ENCODE peak calls at places on chromosomes 5 and 9, in eight cellular contexts. L, H, X, Z, B, D, F and C are unnamed samples. For H3K27me3, H3K4me1 and H3K36me3, the result is how much of the 10 kb centered on the place peaks cover.

GRCh38 chr5:121377446-121377845 is 474.2 kb upstream of the FTMT start:
- DNase-seq in L (no peak), H (no peak), X (no peak), Z (no peak), B (no peak), D (no peak), F (peak), C (no peak)

GRCh38 chr9:115653231-115653630 is 500.4 kb upstream of the PAPPA start:
- DNase-seq in L (no peak), H (no peak), X (no peak), Z (no peak), B (no peak), D (no peak), F (no peak), C (no peak)

GRCh38 chr5:58040044-58040443 is 419.8 kb downstream of the PLK2 start:
- DNase-seq in L (no peak), H (no peak), X (no peak), Z (no peak), B (no peak), D (no peak), F (no peak), C (no peak)

GRCh38 chr5:145531038-145531734 is 304.0 kb downstream of the PRELID2 start:
- DNase-seq in L (peak), H (no peak), X (no peak), Z (no peak), B (peak), D (no peak), F (no peak), C (no peak)

GRCh38 chr5:32538031-32538547 is 47.3 kb upstream of the SUB1 start:
- DNase-seq in L (no peak), H (no peak), X (no peak), Z (no peak), B (peak), D (no peak), F (no peak), C (no peak)

GRCh38 chr9:97853056-97853843 is at the start of gene FOXE1:
- DNase-seq in L (no peak), H (no peak), X (peak), Z (no peak), B (no peak), D (no peak), F (no peak), C (no peak)

GRCh38 chr5:88450239-88450638 is 181.6 kb upstream of the TMEM161B start:
- DNase-seq in L (no peak), H (no peak), X (no peak), Z (no peak), B (no peak), D (no peak), F (no peak), C (no peak)

GRCh38 chr9:37198034-37198718 is 77.8 kb downstream of the ZCCHC7 start:
- DNase-seq in L (no peak), H (no peak), X (no peak), Z (no peak), B (no peak), D (no peak), F (no peak), C (no peak)

GRCh38 chr5:157354825-157355224 is 88.9 kb downstream of the CYFIP2 start:
- DNase-seq in L (no peak), H (peak), X (peak), Z (no peak), B (no peak), D (no peak), F (peak), C (no peak)

GRCh38 chr9:111067472-111067871 is 29.2 kb upstream of the LPAR1 start:
- DNase-seq in L (no peak), H (no peak), X (no peak), Z (no peak), B (no peak), D (no peak), F (no peak), C (no peak)

GRCh38 chr9:125538092-125538473 is 168.9 kb downstream of the MAPKAP1 start:
- DNase-seq in L (no peak), H (no peak), X (no peak), Z (no peak), B (no peak), D (peak), F (no peak), C (no peak)

GRCh38 chr9:101878734-101879133 is 140.3 kb upstream of the GRIN3A start:
- DNase-seq in L (no peak), H (no peak), X (no peak), Z (no peak), B (no peak), D (no peak), F (no peak), C (no peak)

GRCh38 chr9:111375817-111376564 is 46.0 kb upstream of the OR2K2 start:
- DNase-seq in L (no peak), H (no peak), X (no peak), Z (no peak), B (no peak), D (no peak), F (no peak), C (no peak)

GRCh38 chr9:70406446-70406862 is 8.0 kb downstream of the KLF9 start:
- DNase-seq in L (no peak), H (peak), X (peak), Z (no peak), B (no peak), D (no peak), F (no peak), C (no peak)

GRCh38 chr5:168611163-168611562 is 32.0 kb upstream of the PANK3 start:
- DNase-seq in L (no peak), H (peak), X (peak), Z (no peak), B (no peak), D (no peak), F (peak), C (no peak)

GRCh38 chr9:20624201-20625002 is 2.1 kb upstream of the MLLT3 start:
- DNase-seq in L (peak), H (peak), X (peak), Z (peak), B (peak), D (peak), F (peak), C (peak)

GRCh38 chr5:125093776-125094175 is 347.3 kb upstream of the ZNF608 start:
- DNase-seq in L (no peak), H (peak), X (no peak), Z (no peak), B (no peak), D (no peak), F (peak), C (no peak)

GRCh38 chr9:98132806-98133631 is 14.0 kb upstream of the TRIM14 start:
- DNase-seq in L (no peak), H (no peak), X (no peak), Z (no peak), B (no peak), D (no peak), F (peak), C (no peak)

GRCh38 chr9:111298831-111299603 is 31.0 kb downstream of the OR2K2 start:
- DNase-seq in L (peak), H (peak), X (peak), Z (no peak), B (peak), D (no peak), F (peak), C (peak)

GRCh38 chr9:22211588-22212360 is 202.7 kb upstream of the CDKN2B start:
- DNase-seq in L (no peak), H (no peak), X (no peak), Z (no peak), B (no peak), D (no peak), F (no peak), C (no peak)

GRCh38 chr5:76542887-76543690 is 80.1 kb downstream of the F2RL2 start:
- DNase-seq in L (peak), H (peak), X (peak), Z (peak), B (no peak), D (no peak), F (peak), C (no peak)

GRCh38 chr9:93207860-93208734 is 24.2 kb downstream of the WNK2 start:
- DNase-seq in L (peak), H (no peak), X (no peak), Z (peak), B (peak), D (no peak), F (no peak), C (peak)

GRCh38 chr9:135743021-135743420 is 41.0 kb downstream of the KCNT1 start:
- DNase-seq in L (no peak), H (no peak), X (no peak), Z (no peak), B (no peak), D (no peak), F (no peak), C (no peak)

GRCh38 chr5:138981131-138981530 is 106.0 kb upstream of the LRRTM2 start:
- DNase-seq in L (no peak), H (no peak), X (no peak), Z (no peak), B (no peak), D (no peak), F (no peak), C (no peak)

GRCh38 chr9:35688558-35689350 is 971 bp downstream of the TPM2 start:
- DNase-seq in L (no peak), H (no peak), X (no peak), Z (no peak), B (no peak), D (no peak), F (peak), C (no peak)

GRCh38 chr5:73764586-73764985 is 138.6 kb downstream of the ARHGEF28 start:
- DNase-seq in L (no peak), H (no peak), X (no peak), Z (no peak), B (no peak), D (no peak), F (no peak), C (no peak)

GRCh38 chr5:135221187-135221473 is 177.9 kb downstream of the MACROH2A1 start:
- DNase-seq in L (no peak), H (no peak), X (no peak), Z (no peak), B (no peak), D (no peak), F (no peak), C (no peak)

GRCh38 chr5:163104496-163104895 is 332.9 kb upstream of the CCNG1 start:
- DNase-seq in L (no peak), H (peak), X (peak), Z (no peak), B (no peak), D (no peak), F (peak), C (no peak)

GRCh38 chr5:139755892-139756671 is 39.5 kb upstream of the PSD2 start:
- DNase-seq in L (no peak), H (no peak), X (peak), Z (no peak), B (no peak), D (no peak), F (no peak), C (no peak)

GRCh38 chr9:82675102-82675501 is 387.8 kb downstream of the RASEF start:
- DNase-seq in L (no peak), H (no peak), X (no peak), Z (no peak), B (no peak), D (no peak), F (no peak), C (no peak)

GRCh38 chr5:126471875-126472537 is 48.8 kb downstream of the GRAMD2B start:
- DNase-seq in L (no peak), H (no peak), X (no peak), Z (no peak), B (no peak), D (no peak), F (no peak), C (no peak)

GRCh38 chr9:113454914-113455761 is 8.4 kb upstream of the RGS3 start:
- DNase-seq in L (peak), H (peak), X (peak), Z (peak), B (peak), D (peak), F (peak), C (no peak)

GRCh38 chr5:143233020-143233419 is 170.5 kb downstream of the NR3C1 start:
- DNase-seq in L (no peak), H (no peak), X (no peak), Z (no peak), B (no peak), D (no peak), F (no peak), C (no peak)

GRCh38 chr5:130400091-130400490 is 495.8 kb downstream of the CHSY3 start:
- DNase-seq in L (no peak), H (peak), X (no peak), Z (no peak), B (no peak), D (no peak), F (no peak), C (no peak)

GRCh38 chr5:116573279-116573616 is 1.4 kb downstream of the SEMA6A start:
- DNase-seq in L (no peak), H (peak), X (no peak), Z (peak), B (peak), D (no peak), F (no peak), C (peak)
- H3K27me3 ChIP-seq in L (under half), H (under half), X (under half), Z (half or more), B (under half), D (under half), F (under half), C (under half)

GRCh38 chr9:137543237-137543963 is 6.8 kb downstream of the PNPLA7 start:
- DNase-seq in L (peak), H (no peak), X (no peak), Z (no peak), B (no peak), D (no peak), F (no peak), C (no peak)

GRCh38 chr9:137542486-137542885 is 7.7 kb downstream of the PNPLA7 start:
- DNase-seq in L (peak), H (no peak), X (no peak), Z (no peak), B (no peak), D (no peak), F (no peak), C (peak)

GRCh38 chr9:137547687-137548543 is 2.3 kb downstream of the PNPLA7 start:
- DNase-seq in L (peak), H (no peak), X (no peak), Z (no peak), B (no peak), D (no peak), F (no peak), C (peak)

GRCh38 chr9:137544176-137544755 is 5.9 kb downstream of the PNPLA7 start:
- DNase-seq in L (no peak), H (no peak), X (no peak), Z (no peak), B (no peak), D (no peak), F (no peak), C (no peak)

GRCh38 chr9:137545123-137545522 is 5.1 kb downstream of the PNPLA7 start:
- DNase-seq in L (peak), H (no peak), X (no peak), Z (no peak), B (no peak), D (no peak), F (no peak), C (peak)
- H3K4me1 ChIP-seq in L (under half), H (under half), X (under half), Z (under half), B (under half), D (under half), F (under half), C (under half)

DNA sequence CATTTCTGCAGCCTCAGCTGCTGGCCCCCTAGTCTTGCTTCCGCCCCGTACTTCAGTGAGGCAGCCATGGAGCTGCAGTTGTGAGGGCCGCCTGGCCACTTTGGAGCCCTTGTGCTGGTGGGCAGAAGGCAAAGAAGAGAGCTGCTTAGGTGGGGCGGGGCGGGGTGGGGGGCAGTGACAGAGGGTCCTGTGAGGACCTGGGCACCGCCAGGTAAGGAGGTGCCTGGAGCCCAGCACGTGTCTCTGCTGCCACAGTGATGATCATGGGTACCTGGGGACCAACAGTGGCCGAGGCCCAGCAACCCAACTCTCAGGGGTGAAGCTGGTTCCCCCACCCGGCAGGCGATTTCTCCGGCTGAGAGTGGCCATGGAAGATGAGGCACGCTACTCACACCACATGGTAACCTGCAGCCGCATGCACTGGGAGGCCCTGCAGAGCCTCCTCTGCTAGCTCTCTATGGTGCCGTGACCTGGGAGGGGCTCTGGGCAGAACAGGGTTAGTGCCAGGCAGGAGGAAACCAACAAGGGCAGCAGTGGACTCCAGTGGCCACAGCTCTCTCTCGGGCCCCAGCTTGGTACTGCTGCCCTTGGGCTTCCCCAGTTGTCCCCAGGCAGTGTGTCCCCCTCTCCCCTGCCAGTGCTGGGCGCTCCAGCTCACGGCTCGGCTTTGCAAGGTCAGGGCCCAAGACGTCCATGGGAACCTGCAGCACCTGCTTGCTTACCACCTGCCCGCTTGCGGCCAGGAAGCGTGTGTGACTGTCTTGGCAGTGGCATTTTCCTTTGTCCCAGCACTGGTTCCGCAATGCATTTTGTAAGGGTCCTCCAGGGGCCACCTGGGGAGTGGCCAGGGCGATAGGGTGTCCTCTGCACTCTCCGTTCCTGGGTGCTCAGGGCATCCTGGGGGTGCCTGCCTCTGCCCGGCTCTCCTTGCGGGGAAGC is 24.0 kb downstream of the NDUFS6 start:
- DNase-seq in L (no peak), H (no peak), X (no peak), Z (no peak), B (no peak), D (no peak), F (no peak), C (no peak)
- H3K36me3 ChIP-seq in L (under half), H (under half), X (under half), Z (under half), B (under half), D (under half), F (under half), C (under half)

GRCh38 chr5:160399402-160400353 is at the start of gene FAM200C:
- DNase-seq in L (peak), H (peak), X (peak), Z (peak), B (peak), D (peak), F (peak), C (peak)

GRCh38 chr5:160395111-160395510 is 4.7 kb downstream of the FAM200C start:
- DNase-seq in L (no peak), H (no peak), X (no peak), Z (no peak), B (no peak), D (no peak), F (no peak), C (no peak)

GRCh38 chr5:160398806-160399205 is 1.0 kb downstream of the FAM200C start:
- DNase-seq in L (no peak), H (no peak), X (no peak), Z (no peak), B (no peak), D (no peak), F (no peak), C (no peak)

DNA sequence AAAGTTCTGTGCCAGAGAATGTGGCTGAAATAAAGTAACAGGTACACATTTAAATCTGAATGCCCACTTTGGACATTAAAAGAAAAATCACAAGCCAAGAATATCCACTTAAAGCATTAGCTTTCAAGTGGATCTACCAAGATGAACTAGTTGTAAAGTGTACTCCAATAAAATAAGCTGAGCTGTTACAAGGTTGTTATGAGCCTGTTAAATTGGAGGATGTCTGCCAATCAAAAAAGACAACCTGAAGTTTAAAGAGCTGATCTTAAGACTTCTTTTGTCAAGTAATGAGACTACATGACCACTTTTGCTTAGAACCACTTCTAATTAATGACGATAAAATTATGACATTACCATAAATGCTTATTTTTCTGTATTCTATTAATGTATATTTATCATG is 2.4 kb downstream of the FAM200C start:
- DNase-seq in L (no peak), H (no peak), X (no peak), Z (no peak), B (no peak), D (no peak), F (no peak), C (no peak)
- H3K27me3 ChIP-seq in L (under half), H (under half), X (under half), Z (under half), B (under half), D (under half), F (under half), C (under half)

GRCh38 chr5:11300736-11301135 is 539.7 kb upstream of the DAP start:
- DNase-seq in L (no peak), H (no peak), X (no peak), Z (no peak), B (no peak), D (no peak), F (no peak), C (no peak)
- H3K4me1 ChIP-seq in L (under half), H (under half), X (under half), Z (under half), B (under half), D (under half), F (under half), C (under half)